ENCODE peak calls at places on chromosome 9, in five cellular contexts. F, O, J, V and P are unnamed samples.

GRCh38 chr9:116456490-116457088 is 230.5 kb upstream of the TRIM32 start:
- DNase-seq in O (no peak), V (no peak), F (no peak), J (no peak), P (no peak)

GRCh38 chr9:129669141-129669718 is 3.8 kb downstream of the PRRX2 start:
- DNase-seq in O (peak; percentile 91), J (no peak), F (no peak), V (peak; percentile 7), P (no peak)

GRCh38 chr9:87518702-87519335 is 21.2 kb downstream of the DAPK1 start:
- DNase-seq in F (no peak), J (no peak), O (no peak), V (peak; percentile 94), P (peak; percentile 89)

GRCh38 chr9:121860744-121861143 is 209.3 kb downstream of the DAB2IP start:
- DNase-seq in J (no peak), O (no peak), F (no peak), V (peak; percentile 93), P (peak; percentile 11)

GRCh38 chr9:84773023-84773422 is 103.5 kb downstream of the NTRK2 start:
- DNase-seq in J (no peak), V (no peak), F (no peak), O (no peak), P (no peak)

GRCh38 chr9:38015267-38015666 is 53.8 kb downstream of the SHB start:
- DNase-seq in O (no peak), V (no peak), J (no peak), F (no peak), P (no peak)

GRCh38 chr9:133146746-133147411 is 16.8 kb downstream of the GBGT1 start:
- DNase-seq in J (no peak), O (no peak), F (no peak), V (no peak), P (no peak)

GRCh38 chr9:127903557-127904475 is 4.4 kb upstream of the ST6GALNAC6 start:
- DNase-seq in V (no peak), O (no peak), J (peak; percentile 90), F (peak; percentile 94), P (no peak)

GRCh38 chr9:114681594-114682332 is at the start of gene TEX48:
- DNase-seq in O (peak; percentile 65), V (peak; percentile 79), F (peak; percentile 63), J (no peak), P (peak; percentile 84)

GRCh38 chr9:12204512-12204911 is 488.7 kb upstream of the TYRP1 start:
- DNase-seq in F (no peak), J (no peak), V (no peak), O (no peak), P (no peak)

GRCh38 chr9:135662758-135663450 is at the start of gene LCN9:
- DNase-seq in V (peak; percentile 46), J (no peak), F (no peak), O (peak; percentile 22), P (peak; percentile 26)

GRCh38 chr9:76161546-76161945 is 232.7 kb downstream of the RFK start:
- DNase-seq in O (peak; percentile 88), V (peak; percentile 89), F (no peak), J (no peak), P (no peak)

GRCh38 chr9:91948061-91948422 is 2.0 kb downstream of the ROR2 start:
- DNase-seq in V (peak; percentile 79), J (no peak), O (no peak), F (no peak), P (peak; percentile 25)

GRCh38 chr9:87004016-87004415 is 56.7 kb upstream of the GAS1 start:
- DNase-seq in F (no peak), O (no peak), V (no peak), J (no peak), P (no peak)

GRCh38 chr9:33813712-33814641 is 3.0 kb upstream of the UBE2R2 start:
- DNase-seq in V (peak; percentile 59), F (no peak), O (peak; percentile 86), J (no peak), P (peak; percentile 69)

GRCh38 chr9:127796225-127796813 is 6.4 kb upstream of the FPGS start:
- DNase-seq in J (peak; percentile 82), O (no peak), V (no peak), F (no peak), P (no peak)

GRCh38 chr9:37060821-37061220 is 26.8 kb upstream of the PAX5 start:
- DNase-seq in J (no peak), V (no peak), O (no peak), F (no peak), P (no peak)

GRCh38 chr9:6584881-6585597 is 60.5 kb downstream of the GLDC start:
- DNase-seq in J (no peak), F (no peak), O (peak; percentile 79), V (peak; percentile 60), P (peak; percentile 40)

GRCh38 chr9:114499941-114500528 is 5.2 kb downstream of the WHRN start:
- DNase-seq in O (no peak), J (no peak), V (no peak), F (no peak), P (no peak)

DNA sequence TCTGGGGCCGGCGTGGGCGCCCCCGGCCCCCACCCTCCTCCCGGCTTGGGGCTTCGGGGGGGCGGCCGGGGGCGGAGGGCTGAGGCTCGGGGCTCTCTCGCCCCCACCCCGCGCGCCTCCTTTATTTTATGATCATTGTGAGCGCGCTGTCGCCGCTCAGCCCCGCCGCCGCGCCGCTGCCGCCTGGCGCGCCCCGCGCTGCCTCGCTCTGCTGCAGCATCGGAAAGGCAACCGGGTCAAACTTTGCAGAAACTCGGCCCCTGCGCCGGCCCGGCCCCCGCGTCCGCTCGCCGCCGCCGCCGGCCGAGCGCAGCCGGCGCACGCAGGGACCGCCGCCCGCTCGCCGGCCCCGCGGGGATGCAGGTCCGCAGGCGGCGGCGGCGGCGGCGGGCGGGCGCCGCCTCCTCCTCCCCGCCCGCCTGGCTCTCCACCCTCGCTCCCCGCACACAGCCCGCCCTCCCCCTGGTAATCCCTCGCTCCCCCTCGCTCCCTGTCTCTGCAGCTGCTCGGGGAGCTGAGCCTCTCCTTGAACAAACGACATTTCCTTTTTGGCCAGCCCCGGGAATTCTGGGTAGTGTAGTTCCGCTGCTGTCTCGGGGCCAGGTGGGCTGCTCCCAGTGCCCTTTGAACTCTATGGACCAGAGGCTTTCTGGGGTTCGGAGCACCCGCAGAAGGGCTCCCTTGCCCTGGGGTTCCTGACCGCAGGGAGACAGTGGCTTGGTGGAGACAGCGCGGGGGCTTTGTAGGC is 1.5 kb upstream of the FAM78A start:
- DNase-seq in J (peak; percentile 87), O (peak; percentile 93), V (peak; percentile 87), F (peak; percentile 78), P (peak; percentile 96)
- H3K4me3 ChIP-seq in J (peak overlapping the region; percentile 67), O (peak overlapping the region; percentile 62), V (peak overlapping the region; percentile 98), F (peak overlapping the region; percentile 26), P (peak overlapping the region; percentile 72)

DNA sequence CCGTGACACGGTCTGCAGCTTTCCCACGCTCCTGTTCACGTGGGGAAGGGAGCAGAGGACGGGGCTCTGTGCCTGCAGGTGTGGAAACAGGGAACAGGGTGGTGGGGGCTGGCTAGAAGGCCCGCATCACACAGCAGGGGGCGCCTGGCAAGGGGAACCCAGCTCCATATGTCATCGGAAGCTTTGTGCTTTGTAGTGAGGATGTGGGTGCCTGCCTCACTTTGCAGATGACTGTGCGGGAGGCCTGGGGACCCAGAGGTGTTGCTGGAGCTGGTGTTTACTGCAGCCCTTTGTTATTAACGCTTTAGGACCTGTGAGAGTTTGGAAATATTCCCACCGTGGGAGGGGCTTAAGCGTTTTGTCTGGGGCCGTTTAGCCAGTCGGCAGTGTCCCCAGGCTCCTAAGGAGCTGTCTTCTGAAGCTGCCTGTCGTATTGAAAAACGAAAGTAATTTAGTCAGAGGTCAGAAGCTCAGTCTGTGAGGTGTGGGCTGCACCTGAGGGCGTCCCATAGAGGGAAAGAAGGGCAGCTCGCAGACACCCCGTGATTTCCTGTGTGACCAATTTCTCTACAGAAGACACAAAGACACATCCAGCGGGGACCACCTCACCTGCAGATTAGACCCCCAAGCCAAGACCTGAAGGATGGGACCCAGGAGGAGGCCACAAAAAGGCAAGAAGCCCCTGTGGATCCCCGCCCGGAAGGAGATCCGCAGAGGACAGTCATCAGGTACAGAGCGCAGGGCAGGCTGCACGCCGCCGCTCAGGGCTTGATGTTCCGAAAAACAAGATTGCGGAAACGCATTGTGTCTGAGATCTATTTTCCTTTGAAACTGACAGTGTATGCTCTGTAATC is 9.1 kb downstream of the MAN1B1 start:
- DNase-seq in F (peak; percentile 66), O (no peak), J (peak; percentile 67), V (no peak), P (no peak)
- H3K36me3 ChIP-seq in F (no peaks in the 10 kb centered on the region), O (peaks cover 61% of the 10 kb centered on the region), J (peaks cover 69% of the 10 kb centered on the region), V (peaks cover 12% of the 10 kb centered on the region), P (peaks cover 14% of the 10 kb centered on the region)

GRCh38 chr9:137593176-137593575 is 2.9 kb upstream of the ZMYND19 start:
- DNase-seq in J (peak; percentile 88), F (no peak), V (no peak), O (no peak), P (no peak)

GRCh38 chr9:137589441-137590122 is 730 bp downstream of the ZMYND19 start:
- DNase-seq in O (peak; percentile 56), J (no peak), F (peak; percentile 51), V (peak; percentile 23), P (peak; percentile 32)

GRCh38 chr9:137590469-137591383 is at the start of gene ZMYND19:
- DNase-seq in J (peak; percentile 94), F (peak; percentile 95), V (peak; percentile 92), O (peak; percentile 97), P (peak; percentile 93)

GRCh38 chr9:137590123-137590468 is 216 bp downstream of the ZMYND19 start:
- DNase-seq in O (no peak), F (no peak), J (no peak), V (no peak), P (no peak)

DNA sequence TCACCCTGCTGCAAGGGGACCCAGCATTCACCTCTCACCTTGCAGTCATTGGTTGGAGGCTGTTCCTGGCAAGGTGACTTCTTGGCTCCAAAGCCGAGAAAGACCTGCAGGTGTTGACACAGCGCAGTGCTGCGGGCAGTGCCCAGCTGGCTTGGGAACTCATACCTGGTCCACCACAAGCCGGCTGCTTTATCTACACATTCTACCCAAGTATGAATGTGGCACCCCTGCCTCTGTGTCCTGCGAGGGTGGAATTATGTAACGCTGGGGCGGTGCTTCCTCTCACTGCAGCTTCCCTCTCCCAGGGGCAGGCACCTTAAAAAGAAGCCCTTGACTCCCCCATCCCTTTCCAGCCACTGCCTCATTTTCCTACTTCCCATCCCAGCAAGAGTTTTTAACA is 2.5 kb upstream of the ZMYND19 start:
- DNase-seq in F (no peak), O (no peak), J (peak; percentile 79), V (no peak), P (no peak)
- H3K4me3 ChIP-seq in F (no peak overlapping the region), O (no peak overlapping the region), J (no peak overlapping the region), V (no peak overlapping the region), P (no peak overlapping the region)

GRCh38 chr9:98010450-98010849 is 27.3 kb downstream of the ANP32B start:
- DNase-seq in F (no peak), O (no peak), J (no peak), V (peak; percentile 49), P (no peak)

GRCh38 chr9:98007251-98007928 is 24.2 kb downstream of the ANP32B start:
- DNase-seq in J (no peak), V (no peak), F (no peak), O (no peak), P (no peak)

GRCh38 chr9:98009926-98010325 is 26.8 kb downstream of the ANP32B start:
- DNase-seq in J (no peak), O (no peak), V (peak; percentile 89), F (no peak), P (no peak)

GRCh38 chr9:98009437-98009836 is 26.3 kb downstream of the ANP32B start:
- DNase-seq in J (no peak), F (no peak), O (no peak), V (no peak), P (no peak)

DNA sequence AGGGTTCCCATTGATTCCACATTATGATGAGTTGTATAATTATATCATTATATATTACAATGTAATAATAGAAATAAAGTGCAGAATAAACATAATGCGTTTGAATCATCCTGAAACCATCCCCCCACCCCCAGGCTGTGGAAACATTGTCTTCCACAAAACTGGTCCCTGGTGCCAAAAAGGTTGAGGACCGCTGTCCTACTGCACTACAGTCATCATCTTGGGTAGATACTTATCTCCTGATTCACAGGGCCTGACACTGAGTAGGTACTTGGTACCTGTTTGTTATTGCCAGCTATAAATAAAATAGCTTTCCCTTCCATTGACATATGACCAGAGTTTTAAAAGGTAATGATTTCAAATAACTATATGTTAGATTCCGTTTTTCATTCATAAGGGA is 25.6 kb downstream of the ANP32B start:
- DNase-seq in F (no peak), V (no peak), J (no peak), O (no peak), P (no peak)
- H3K36me3 ChIP-seq in F (peaks cover 3% of the 10 kb centered on the region), V (peaks cover 68% of the 10 kb centered on the region), J (peaks cover 89% of the 10 kb centered on the region), O (peaks cover 96% of the 10 kb centered on the region), P (peaks cover 97% of the 10 kb centered on the region)